ENCODE peak calls at places on chromosomes 4 and X, in ten cellular contexts. X is A549, Q is fibroblast of lung, Z is H1, Y is keratinocyte, G is cardiac muscle cell, E is right atrium auricular region, J is psoas muscle, C is heart right ventricle, A is IMR-90. R is an unnamed sample.

GRCh38 chr4:139300431-139301142 is 718 bp upstream of the NAA15 start:
- DNase-seq in Q (peak), G (peak), X (peak), C (no peak), E (no peak), J (no peak), Y (no peak), A (peak), Z (no peak), R (no peak)

GRCh38 chr4:181364504-181364903 is 878.7 kb upstream of the TENM3 start:
- DNase-seq in Y (no peak), E (no peak), A (peak), J (no peak), Q (no peak), X (no peak), G (no peak), C (no peak), Z (no peak), R (no peak)

GRCh38 chr4:184794470-184794869 is 31.3 kb downstream of the ACSL1 start:
- DNase-seq in X (no peak), Q (no peak), Z (no peak), J (no peak), Y (no peak), A (no peak), E (no peak), C (no peak), G (no peak), R (no peak)

GRCh38 chr4:5893013-5893580 is at the start of gene CRMP1:
- DNase-seq in Q (no peak), A (no peak), X (no peak), Z (no peak), G (peak), Y (no peak), C (no peak), E (no peak), J (no peak), R (no peak)

GRCh38 chrX:11437642-11438379 is 144.6 kb downstream of the AMELX start:
- DNase-seq in J (peak), C (peak), Z (no peak), Y (no peak), A (peak), X (no peak), Q (peak), E (peak), G (peak), R (no peak)

GRCh38 chrX:40175416-40176255 is 77.9 kb upstream of the BCOR start:
- DNase-seq in X (peak), Q (peak), E (peak), C (peak), Y (no peak), A (no peak), Z (no peak), G (peak), J (peak), R (no peak)

GRCh38 chrX:57528670-57529255 is 63.0 kb upstream of the ZXDB start:
- DNase-seq in Q (no peak), E (no peak), Z (no peak), J (no peak), C (no peak), A (peak), G (no peak), X (peak), Y (no peak), R (no peak)

GRCh38 chr4:26821677-26822503 is 38.8 kb upstream of the STIM2 start:
- DNase-seq in Z (no peak), E (no peak), A (peak), Y (no peak), Q (no peak), J (no peak), C (no peak), X (peak), G (no peak), R (no peak)

GRCh38 chrX:46628406-46629371 is 55.1 kb downstream of the CHST7 start:
- DNase-seq in E (peak), Q (peak), Z (no peak), A (peak), Y (no peak), J (peak), X (no peak), C (peak), G (peak), R (peak)

GRCh38 chr4:25694466-25694865 is 38.8 kb downstream of the SLC34A2 start:
- DNase-seq in E (no peak), G (peak), Z (no peak), Y (no peak), X (peak), C (no peak), Q (no peak), A (peak), J (no peak), R (no peak)

GRCh38 chr4:124427095-124427767 is 285.3 kb downstream of the ANKRD50 start:
- DNase-seq in X (no peak), Z (no peak), G (peak), Q (no peak), C (peak), E (no peak), Y (no peak), A (no peak), J (no peak), R (no peak)

GRCh38 chr4:185263419-185263818 is 54.0 kb downstream of the SNX25 start:
- DNase-seq in E (no peak), Z (no peak), Q (no peak), Y (no peak), X (no peak), J (no peak), G (no peak), C (no peak), A (no peak), R (no peak)

GRCh38 chr4:60759518-60760245 is 440.4 kb upstream of the ADGRL3 start:
- DNase-seq in G (no peak), Q (no peak), Y (no peak), X (no peak), A (no peak), J (no peak), Z (no peak), E (no peak), C (no peak), R (no peak)

GRCh38 chrX:112738347-112739033 is 58.8 kb upstream of the LHFPL1 start:
- DNase-seq in A (peak), Q (no peak), E (no peak), C (no peak), Y (no peak), X (no peak), G (no peak), Z (no peak), J (no peak), R (no peak)

GRCh38 chr4:108398326-108398725 is 222.1 kb upstream of the RPL34 start:
- DNase-seq in X (no peak), C (no peak), Q (no peak), A (no peak), Y (no peak), J (no peak), Z (no peak), G (no peak), E (no peak), R (no peak)

GRCh38 chr4:8571702-8572685 is 8.2 kb upstream of the GPR78 start:
- DNase-seq in A (no peak), Z (no peak), Q (no peak), G (no peak), E (no peak), Y (no peak), X (no peak), C (no peak), J (peak), R (no peak)

GRCh38 chr4:38099020-38099600 is 138.9 kb downstream of the PTTG2 start:
- DNase-seq in X (no peak), Q (peak), J (no peak), Z (no peak), E (no peak), C (no peak), A (no peak), Y (no peak), G (peak), R (no peak)

GRCh38 chr4:14902337-14902736 is 99.9 kb upstream of the CPEB2 start:
- DNase-seq in C (no peak), Z (no peak), A (no peak), X (no peak), Q (no peak), G (no peak), J (no peak), Y (no peak), E (no peak), R (no peak)

GRCh38 chrX:15474058-15474457 is 19.1 kb downstream of the PIR start:
- DNase-seq in A (no peak), J (no peak), G (no peak), Z (no peak), Q (no peak), E (no peak), C (no peak), Y (no peak), X (no peak), R (no peak)

GRCh38 chr4:141501931-141502330 is 134.5 kb upstream of the IL15 start:
- DNase-seq in C (no peak), E (no peak), Y (no peak), X (no peak), Z (no peak), A (peak), Q (peak), G (peak), J (no peak), R (no peak)

GRCh38 chrX:129781134-129782014 is 1.6 kb downstream of the SASH3 start:
- DNase-seq in Z (no peak), G (no peak), J (peak), Q (no peak), Y (no peak), E (no peak), C (no peak), A (no peak), X (no peak), R (no peak)

GRCh38 chrX:123481908-123482873 is 250.7 kb downstream of the THOC2 start:
- DNase-seq in Z (no peak), J (no peak), G (peak), C (no peak), A (peak), Y (no peak), X (no peak), Q (peak), E (no peak), R (no peak)

GRCh38 chr4:99711657-99712056 is 54.0 kb upstream of the C4orf54 start:
- DNase-seq in A (no peak), E (no peak), Y (no peak), C (no peak), J (no peak), G (no peak), X (no peak), Z (no peak), Q (no peak), R (no peak)

GRCh38 chrX:84956304-84956703 is 47.4 kb upstream of the APOOL start:
- DNase-seq in X (no peak), Y (no peak), Z (no peak), G (no peak), Q (peak), A (no peak), J (no peak), E (no peak), C (no peak), R (no peak)

GRCh38 chr4:101099001-101099400 is 248.3 kb downstream of the PPP3CA start:
- DNase-seq in Q (no peak), C (no peak), G (no peak), Y (no peak), J (no peak), Z (no peak), X (no peak), A (no peak), E (no peak), R (no peak)

GRCh38 chrX:148426467-148426866 is 74.0 kb upstream of the AFF2 start:
- DNase-seq in Y (no peak), G (no peak), J (no peak), A (no peak), E (no peak), C (no peak), X (no peak), Z (peak), Q (no peak), R (no peak)

GRCh38 chrX:150543230-150544155 is 24.9 kb upstream of the MTM1 start:
- DNase-seq in E (no peak), C (no peak), Z (no peak), J (no peak), Q (no peak), A (no peak), G (no peak), X (no peak), Y (no peak), R (no peak)

GRCh38 chrX:2650865-2651264 is 40.2 kb upstream of the CD99 start:
- DNase-seq in C (no peak), Q (no peak), A (peak), X (no peak), Z (no peak), G (peak), J (no peak), Y (no peak), E (no peak), R (no peak)

GRCh38 chrX:25204182-25204581 is 188.4 kb upstream of the ARX start:
- DNase-seq in X (no peak), Y (no peak), J (no peak), E (no peak), Z (no peak), G (no peak), Q (no peak), C (no peak), A (no peak), R (no peak)

GRCh38 chr4:104592894-104593470 is 98.3 kb upstream of the CXXC4 start:
- DNase-seq in J (no peak), C (no peak), G (peak), X (no peak), Y (no peak), Q (peak), Z (no peak), A (peak), E (no peak), R (no peak)

GRCh38 chr4:164239976-164240375 is 514.0 kb upstream of the SMIM31 start:
- DNase-seq in X (no peak), Z (no peak), A (no peak), Y (no peak), C (no peak), G (no peak), Q (no peak), E (no peak), J (no peak), R (no peak)

GRCh38 chr4:38097818-38098217 is 137.6 kb downstream of the PTTG2 start:
- DNase-seq in E (no peak), Y (no peak), Z (no peak), Q (no peak), J (no peak), G (no peak), C (no peak), X (no peak), A (no peak), R (no peak)

GRCh38 chr4:122489061-122489460 is 32.5 kb upstream of the IL2 start:
- DNase-seq in C (no peak), Z (no peak), J (no peak), Y (no peak), G (no peak), X (no peak), A (no peak), E (no peak), Q (no peak), R (no peak)

GRCh38 chrX:54921427-54922021 is 900 bp downstream of the TRO start:
- DNase-seq in J (peak), Z (peak), E (no peak), X (no peak), G (peak), Q (peak), Y (no peak), C (peak), A (peak), R (no peak)

GRCh38 chr4:5211274-5211852 is 160.1 kb downstream of the STK32B start:
- DNase-seq in A (no peak), G (no peak), J (no peak), E (no peak), Q (no peak), Z (no peak), C (no peak), Y (no peak), X (peak), R (no peak)

GRCh38 chr4:38574559-38575333 is 89.3 kb upstream of the KLF3 start:
- DNase-seq in C (no peak), E (no peak), J (peak), Q (no peak), X (no peak), A (no peak), Z (no peak), G (no peak), Y (no peak), R (no peak)

GRCh38 chr4:122562436-122562835 is 58.4 kb downstream of the IL21 start:
- DNase-seq in X (no peak), Z (no peak), Q (no peak), Y (no peak), C (no peak), A (no peak), G (no peak), J (no peak), E (no peak), R (no peak)

DNA sequence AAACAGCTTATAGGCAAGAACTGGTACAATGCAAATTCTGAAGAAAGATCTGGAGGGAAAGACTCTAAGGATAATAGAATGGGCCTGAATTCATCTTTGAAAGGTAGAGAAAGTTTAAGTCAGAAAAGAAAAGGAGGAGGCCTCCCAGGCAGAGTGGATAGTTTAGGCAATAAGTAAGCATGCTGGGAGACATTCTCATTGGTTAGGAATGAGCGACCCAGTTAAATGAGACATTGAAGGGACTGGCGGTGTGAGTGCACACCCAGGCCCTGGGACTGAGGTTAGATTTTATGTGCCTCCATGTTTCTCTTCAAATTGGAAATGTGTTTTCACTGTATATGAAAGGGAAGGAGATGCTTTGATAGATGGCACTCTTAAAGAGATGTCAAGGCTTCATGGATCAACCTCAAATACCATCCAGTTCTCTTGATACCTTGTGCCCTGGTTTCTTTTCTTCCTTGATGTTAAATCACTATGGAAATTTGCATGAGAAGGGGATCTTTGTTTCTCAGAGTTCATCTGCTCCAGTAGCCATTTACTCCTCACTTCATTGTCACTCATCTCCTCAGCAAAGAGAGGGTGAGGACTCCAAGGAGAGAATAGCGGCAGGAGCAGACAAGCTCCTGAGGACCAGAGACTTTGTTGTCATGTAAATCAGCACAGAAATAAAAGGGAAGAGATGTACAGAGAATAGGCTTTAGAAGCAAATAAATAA is 584.2 kb upstream of the INTU start:
- DNase-seq in E (no peak), A (peak), Z (no peak), Y (no peak), Q (peak), J (no peak), X (no peak), C (no peak), G (no peak), R (no peak)
- TF ChIP-seq CTCF in E (no peak), A (no peak), Z (no peak), Y (no peak), Q (no peak), J (no peak), X (no peak), C (no peak), G (no peak), R (no peak)

GRCh38 chrX:151985955-151986354 is 11.5 kb upstream of the GABRE start:
- DNase-seq in G (peak), C (no peak), Z (no peak), Y (no peak), E (no peak), X (peak), Q (peak), A (peak), J (no peak), R (no peak)
- H3K27ac ChIP-seq in G (no peak), C (no peak), Z (no peak), Y (no peak), E (no peak), X (peak), Q (no peak), A (no peak), J (no peak), R (no peak)

GRCh38 chr4:47942420-47942819 is 28.0 kb upstream of the NFXL1 start:
- DNase-seq in A (no peak), J (no peak), E (no peak), Z (no peak), Y (no peak), Q (no peak), C (no peak), X (no peak), G (no peak), R (no peak)

DNA sequence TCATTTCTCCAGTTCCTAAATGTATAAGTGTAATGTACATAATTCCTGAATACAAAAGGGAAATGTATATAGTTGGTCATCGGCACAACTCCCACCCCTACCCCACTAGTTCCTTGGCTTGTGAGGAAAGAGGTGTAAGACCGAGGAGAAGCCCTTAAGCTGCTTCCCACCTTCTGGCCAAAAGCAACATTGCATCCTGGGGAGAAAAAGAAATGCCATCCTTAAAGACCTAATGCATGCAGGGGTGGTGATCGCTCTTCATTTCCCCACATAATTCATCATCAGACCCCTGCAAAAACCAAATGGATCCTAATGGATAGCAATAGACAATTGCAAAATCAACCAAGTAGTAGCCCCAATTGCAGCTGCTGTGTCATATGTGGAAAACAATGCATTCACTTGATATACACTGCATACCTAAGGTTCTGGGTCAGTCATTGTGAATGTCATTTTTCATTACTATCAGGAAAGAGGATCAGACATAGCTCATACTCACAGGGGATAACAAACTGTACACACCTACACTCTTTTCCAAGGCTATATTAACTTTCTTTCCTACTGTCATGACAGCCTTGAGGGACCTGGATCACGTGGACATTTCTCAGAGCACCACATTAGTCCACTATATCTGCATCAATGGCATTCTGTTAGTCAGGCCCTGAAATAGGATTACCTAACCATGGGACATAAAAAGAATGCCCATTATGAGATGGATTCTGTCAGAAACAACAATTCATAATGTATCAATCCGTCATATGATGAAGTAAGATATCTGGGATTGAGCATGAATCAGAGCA is 31.7 kb upstream of the NFXL1 start:
- DNase-seq in G (no peak), Q (no peak), X (no peak), A (no peak), Y (no peak), E (no peak), Z (no peak), C (no peak), J (no peak), R (no peak)
- TF ChIP-seq CTCF in G (no peak), Q (peak), X (no peak), A (no peak), Y (no peak), E (no peak), Z (no peak), C (no peak), J (no peak), R (no peak)

GRCh38 chr4:119286377-119287002 is 35.4 kb downstream of the FABP2 start:
- DNase-seq in E (no peak), X (peak), C (peak), Q (peak), G (peak), J (no peak), Y (no peak), A (peak), Z (no peak), R (no peak)
- H3K27ac ChIP-seq in E (peak), X (peak), C (peak), Q (no peak), G (no peak), J (peak), Y (no peak), A (no peak), Z (no peak), R (no peak)